ENCODE peak calls at places on chromosomes 11 and 22, in six cellular contexts. Z is NCI-H1417 treated with DMSO at 0.1 percent for 48 hours, M is Daoy, P is H9, F is A549, G is HFFc6. X is an unnamed sample.

GRCh38 chr11:59668188-59668949 is 468 bp downstream of the PATL1 start:
- DNase-seq in P (peak; percentile 71), Z (no peak), M (peak; percentile 54), F (peak; percentile 63), G (peak; percentile 18), X (peak; percentile 81)

GRCh38 chr11:8356731-8357504 is 93.2 kb upstream of the LMO1 start:
- DNase-seq in M (peak; percentile 21), Z (no peak), G (no peak), P (no peak), F (no peak), X (no peak)

GRCh38 chr22:46105494-46106278 is 44.6 kb upstream of the PPARA start:
- DNase-seq in Z (no peak), F (peak; percentile 62), P (no peak), G (peak; percentile 70), M (peak; percentile 56), X (no peak)

GRCh38 chr11:104705475-104706195 is 192.6 kb downstream of the CASP12 start:
- DNase-seq in M (no peak), P (no peak), G (no peak), Z (no peak), F (no peak), X (no peak)

GRCh38 chr22:30926706-30927105 is 41.9 kb downstream of the MORC2 start:
- DNase-seq in P (peak; percentile 12), F (no peak), M (no peak), Z (no peak), G (no peak), X (no peak)

GRCh38 chr11:1077417-1078119 is 2.9 kb downstream of the MUC2 start:
- DNase-seq in M (no peak), G (no peak), Z (no peak), P (no peak), F (no peak), X (peak; percentile 18)

GRCh38 chr11:62602141-62603071 is 741 bp upstream of the MTA2 start:
- DNase-seq in Z (peak; percentile 69), M (peak; percentile 85), P (peak; percentile 72), F (no peak), G (peak; percentile 26), X (peak; percentile 77)

GRCh38 chr11:34438529-34439507 is at the start of gene CAT:
- DNase-seq in F (peak; percentile 94), M (peak; percentile 98), Z (peak; percentile 80), G (peak; percentile 95), P (no peak), X (peak; percentile 91)

GRCh38 chr22:45844949-45845613 is 131.9 kb downstream of the WNT7B start:
- DNase-seq in G (no peak), P (no peak), F (no peak), Z (no peak), M (no peak), X (no peak)

GRCh38 chr22:39712938-39713525 is 142.5 kb downstream of the CACNA1I start:
- DNase-seq in M (no peak), P (no peak), Z (no peak), F (no peak), G (no peak), X (no peak)

GRCh38 chr11:74699615-74700396 is 31.4 kb downstream of the CHRDL2 start:
- DNase-seq in G (no peak), P (no peak), F (no peak), M (peak; percentile 21), Z (no peak), X (no peak)

GRCh38 chr22:26779108-26779507 is 121.7 kb downstream of the MIAT start:
- DNase-seq in G (no peak), F (no peak), P (no peak), M (no peak), Z (no peak), X (no peak)

GRCh38 chr11:120400564-120401364 is 64.6 kb downstream of the ARHGEF12 start:
- DNase-seq in P (no peak), F (peak; percentile 19), Z (peak; percentile 11), G (peak; percentile 97), M (peak; percentile 89), X (no peak)

GRCh38 chr11:74870485-74870884 is 78.4 kb downstream of the XRRA1 start:
- DNase-seq in G (peak; percentile 57), M (peak; percentile 16), Z (no peak), F (peak; percentile 46), P (no peak), X (no peak)

GRCh38 chr11:61549662-61550568 is 31.0 kb downstream of the SYT7 start:
- DNase-seq in F (no peak), Z (no peak), P (no peak), G (no peak), M (no peak), X (no peak)

GRCh38 chr11:33622231-33622630 is 78.4 kb downstream of the C11orf91 start:
- DNase-seq in Z (no peak), P (no peak), G (no peak), F (no peak), M (no peak), X (no peak)

GRCh38 chr11:64592234-64592615 is 1.2 kb downstream of the SLC22A12 start:
- DNase-seq in Z (no peak), P (no peak), G (no peak), M (no peak), F (no peak), X (no peak)

GRCh38 chr11:65437436-65438227 is 15.0 kb downstream of the NEAT1 start:
- DNase-seq in F (no peak), Z (no peak), G (no peak), P (no peak), M (no peak), X (no peak)

GRCh38 chr11:119750056-119750455 is 21.1 kb upstream of the NECTIN1 start:
- DNase-seq in P (no peak), Z (no peak), M (no peak), F (no peak), G (no peak), X (no peak)

GRCh38 chr22:32964411-32965057 is 93.6 kb downstream of the SYN3 start:
- DNase-seq in M (no peak), P (no peak), Z (no peak), F (no peak), G (no peak), X (no peak)

GRCh38 chr11:134514354-134514951 is 102.4 kb upstream of the B3GAT1 start:
- DNase-seq in P (no peak), F (no peak), M (no peak), Z (no peak), G (no peak), X (no peak)

GRCh38 chr11:95968585-95968984 is 44.7 kb upstream of the MTMR2 start:
- DNase-seq in Z (no peak), P (no peak), G (peak; percentile 10), M (no peak), F (no peak), X (no peak)

GRCh38 chr11:62171261-62171723 is 18.7 kb upstream of the SCGB1D1 start:
- DNase-seq in Z (peak; percentile 88), G (peak; percentile 65), M (peak; percentile 82), F (peak; percentile 58), P (peak; percentile 85), X (peak; percentile 86)

GRCh38 chr22:47176573-47177333 is 414.3 kb downstream of the TBC1D22A start:
- DNase-seq in G (no peak), Z (no peak), M (no peak), P (peak; percentile 18), F (no peak), X (no peak)

GRCh38 chr11:14645247-14645912 is 1.8 kb downstream of the PDE3B start:
- DNase-seq in M (peak; percentile 24), Z (no peak), F (peak; percentile 21), P (no peak), G (no peak), X (no peak)

GRCh38 chr11:130979386-130979972 is 63.2 kb upstream of the SNX19 start:
- DNase-seq in G (peak; percentile 12), F (peak; percentile 3), Z (no peak), P (no peak), M (no peak), X (no peak)

GRCh38 chr11:47786373-47786772 is 19.2 kb upstream of the FNBP4 start:
- DNase-seq in F (no peak), P (no peak), G (no peak), Z (no peak), M (no peak), X (no peak)

X was measured in WTC11.